ENCODE peak calls at places on chromosomes 5 and 9, in eight cellular contexts. W is K562, U is GM06990, N is ascending aorta, R is progenitor cell of endocrine pancreas, L is WTC11, S is mammary epithelial cell, P is IMR-90. O is an unnamed sample.

GRCh38 chr9:35859995-35860348 is 10.2 kb downstream of the OR13J1 start:
- DNase-seq in W (no peak), U (no peak), N (no peak), R (no peak), L (no peak), S (no peak), P (no peak), O (no peak)

GRCh38 chr5:60829490-60830266 is 14.4 kb downstream of the ELOVL7 start:
- DNase-seq in W (no peak), U (peak), N (no peak), R (no peak), L (no peak), S (peak), P (no peak), O (no peak)

GRCh38 chr5:178324481-178325310 is 92.1 kb upstream of the PHYKPL start:
- DNase-seq in W (no peak), U (peak), N (no peak), R (no peak), L (no peak), S (no peak), P (no peak), O (no peak)

GRCh38 chr5:74232281-74232680 is 408.2 kb downstream of the ENC1 start:
- DNase-seq in W (no peak), U (no peak), N (no peak), R (no peak), L (no peak), S (peak), P (peak), O (no peak)

GRCh38 chr9:131017067-131017466 is 8.1 kb downstream of the LAMC3 start:
- DNase-seq in W (peak), U (no peak), N (no peak), R (no peak), L (peak), S (no peak), P (no peak), O (no peak)

GRCh38 chr5:109316631-109317030 is 93.1 kb downstream of the PJA2 start:
- DNase-seq in W (no peak), U (no peak), N (no peak), R (no peak), L (no peak), S (peak), P (peak), O (no peak)

GRCh38 chr5:142977363-142978051 is 207.3 kb downstream of the ARHGAP26 start:
- DNase-seq in W (peak), U (no peak), N (no peak), R (no peak), L (no peak), S (peak), P (peak), O (no peak)

GRCh38 chr5:79971156-79971555 is 19.9 kb downstream of the MTX3 start:
- DNase-seq in W (no peak), U (no peak), N (no peak), R (no peak), L (no peak), S (peak), P (peak), O (no peak)

GRCh38 chr5:109936996-109937395 is 247.3 kb downstream of the MAN2A1 start:
- DNase-seq in W (no peak), U (no peak), N (no peak), R (no peak), L (no peak), S (peak), P (no peak), O (no peak)

GRCh38 chr9:17219261-17219660 is 84.4 kb downstream of the CNTLN start:
- DNase-seq in W (no peak), U (no peak), N (no peak), R (no peak), L (no peak), S (no peak), P (peak), O (no peak)
- TF ChIP-seq CTCF in W (no peak), U (no peak), N (no peak), R (no peak), L (no peak), S (peak), P (peak), O (no peak)

DNA sequence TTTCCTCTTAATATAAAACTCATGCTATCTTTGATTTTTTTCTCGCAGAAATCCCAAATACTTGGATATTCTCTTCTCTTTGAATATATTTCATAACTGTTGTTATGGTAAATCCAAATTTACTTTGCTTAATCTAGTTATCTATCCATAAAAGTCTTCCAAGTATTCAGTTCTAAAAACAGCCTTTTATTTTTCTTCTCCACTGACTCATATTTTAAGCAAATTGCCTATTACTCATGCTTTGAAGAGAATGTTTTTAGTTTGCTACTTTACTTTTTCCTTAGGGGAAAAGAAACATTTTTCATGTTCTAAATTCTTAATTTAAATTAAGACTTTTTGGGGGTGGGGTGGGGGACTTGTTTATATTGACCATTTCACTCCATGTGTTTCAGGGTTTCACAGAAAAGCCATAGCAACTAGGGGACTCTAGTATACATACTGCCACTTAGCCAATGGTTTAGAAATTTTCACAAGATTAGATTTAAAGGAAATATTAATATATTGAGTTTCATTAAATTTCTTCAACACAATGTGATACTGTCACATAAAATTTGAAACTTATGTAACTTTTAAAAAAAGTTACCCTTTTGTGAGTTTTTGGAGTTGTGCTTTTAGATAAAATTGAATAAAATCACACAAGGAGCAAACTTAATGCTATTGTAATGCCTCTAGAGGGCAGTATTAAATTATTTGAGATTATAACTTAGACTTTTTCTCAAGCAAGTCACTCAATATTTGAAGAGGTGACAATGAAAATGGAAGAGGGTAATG is 545.8 kb upstream of the ARRDC3 start:
- DNase-seq in W (peak), U (no peak), N (no peak), R (no peak), L (no peak), S (no peak), P (peak), O (no peak)
- TF ChIP-seq CTCF in W (no peak), U (peak), N (peak), R (peak), L (no peak), S (peak), P (peak), O (no peak)

GRCh38 chr5:41433552-41434181 is 76.7 kb downstream of the PLCXD3 start:
- DNase-seq in W (no peak), U (no peak), N (no peak), R (no peak), L (peak), S (no peak), P (peak), O (no peak)
- TF ChIP-seq CTCF in W (peak), U (peak), N (no peak), R (peak), L (peak), S (peak), P (peak), O (no peak)

GRCh38 chr9:98538203-98538602 is 170.5 kb downstream of the GABBR2 start:
- DNase-seq in W (no peak), U (no peak), N (no peak), R (no peak), L (no peak), S (no peak), P (no peak), O (no peak)

GRCh38 chr9:98533866-98534265 is 174.9 kb downstream of the GABBR2 start:
- DNase-seq in W (no peak), U (no peak), N (no peak), R (no peak), L (no peak), S (no peak), P (no peak), O (no peak)

GRCh38 chr9:98539954-98540353 is 168.8 kb downstream of the GABBR2 start:
- DNase-seq in W (no peak), U (no peak), N (no peak), R (no peak), L (no peak), S (no peak), P (peak), O (no peak)

GRCh38 chr9:98538626-98539031 is 170.1 kb downstream of the GABBR2 start:
- DNase-seq in W (no peak), U (no peak), N (no peak), R (no peak), L (no peak), S (no peak), P (peak), O (no peak)

DNA sequence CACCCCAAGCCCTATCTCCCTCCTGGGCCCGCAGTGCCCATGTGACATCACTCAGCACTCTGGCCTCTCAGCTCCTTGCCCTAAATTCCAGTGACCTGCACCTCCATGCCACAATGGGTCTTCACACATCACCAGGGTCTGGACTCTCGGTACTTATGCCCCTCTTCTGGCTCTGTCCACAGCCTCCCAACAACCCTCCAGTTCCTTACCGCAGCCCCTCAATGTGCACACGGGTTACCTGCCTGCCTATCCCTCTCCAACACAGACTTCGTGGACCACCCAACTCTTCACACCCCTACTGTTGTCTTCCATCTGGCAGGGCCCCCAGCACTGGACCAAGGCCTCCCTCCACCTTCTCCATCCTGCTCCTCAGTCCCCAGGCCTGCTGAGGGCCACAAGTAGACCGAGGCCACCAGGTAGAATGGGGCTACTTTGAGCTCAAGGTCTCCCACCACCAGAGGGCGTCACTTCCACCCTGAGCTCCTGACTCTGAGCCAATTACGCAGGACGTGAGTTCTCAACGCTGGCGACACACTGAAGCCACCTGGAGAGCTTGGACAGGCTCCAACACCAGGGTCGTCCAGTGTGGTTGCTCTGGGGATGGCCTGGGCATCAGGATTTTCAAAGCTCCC is 172.1 kb downstream of the GABBR2 start:
- DNase-seq in W (peak), U (peak), N (no peak), R (no peak), L (peak), S (no peak), P (no peak), O (no peak)
- TF ChIP-seq CTCF in W (peak), U (peak), N (no peak), R (no peak), L (peak), S (peak), P (no peak), O (no peak)

GRCh38 chr9:107208121-107208520 is 75.0 kb upstream of the RAD23B start:
- DNase-seq in W (no peak), U (no peak), N (no peak), R (no peak), L (no peak), S (no peak), P (peak), O (no peak)
- TF ChIP-seq CTCF in W (no peak), U (no peak), N (no peak), R (no peak), L (no peak), S (no peak), P (no peak), O (no peak)

O was measured in omental fat pad.